ENCODE peak calls at places on chromosomes 7 and 10, in five cellular contexts. T is AG04450, I is thoracic aorta, U is cardiac muscle cell, M is sigmoid colon. P is an unnamed sample.

GRCh38 chr7:44348300-44348699 is 22.9 kb upstream of the CAMK2B start:
- DNase-seq in I (no peak), M (no peak), T (peak), U (peak), P (no peak)

GRCh38 chr10:26841733-26842317 is 18.9 kb downstream of the ABI1 start:
- DNase-seq in T (no peak), I (no peak), U (no peak), M (no peak), P (no peak)

GRCh38 chr10:4013651-4014085 is 228.7 kb upstream of the KLF6 start:
- DNase-seq in T (no peak), U (no peak), I (no peak), M (no peak), P (no peak)

GRCh38 chr10:33381897-33382578 is 47.6 kb upstream of the NRP1 start:
- DNase-seq in I (no peak), M (no peak), T (peak), U (no peak), P (no peak)

GRCh38 chr7:90540406-90540805 is 55.7 kb upstream of the CDK14 start:
- DNase-seq in U (no peak), M (no peak), T (no peak), I (no peak), P (no peak)

GRCh38 chr10:98338318-98338717 is 70.3 kb upstream of the LOXL4 start:
- DNase-seq in U (no peak), M (no peak), I (no peak), T (no peak), P (no peak)

GRCh38 chr10:92699518-92700272 is 9.9 kb downstream of the HHEX start:
- DNase-seq in I (no peak), M (no peak), T (no peak), U (peak), P (no peak)

GRCh38 chr7:157457355-157458253 is 120.8 kb downstream of the DNAJB6 start:
- DNase-seq in M (no peak), U (no peak), T (no peak), I (no peak), P (peak)

GRCh38 chr7:129829677-129830631 is 122.8 kb downstream of the UBE2H start:
- DNase-seq in M (peak), I (no peak), T (peak), U (peak), P (peak)

GRCh38 chr7:41481353-41481752 is 221.5 kb downstream of the INHBA start:
- DNase-seq in M (no peak), I (no peak), T (peak), U (no peak), P (no peak)

GRCh38 chr7:41478187-41478586 is 224.7 kb downstream of the INHBA start:
- DNase-seq in T (no peak), I (no peak), U (no peak), M (no peak), P (no peak)

GRCh38 chr7:41472427-41473125 is 230.3 kb downstream of the INHBA start:
- DNase-seq in I (no peak), T (no peak), M (no peak), U (no peak), P (no peak)

GRCh38 chr7:41476117-41476803 is 226.6 kb downstream of the INHBA start:
- DNase-seq in I (no peak), M (no peak), T (no peak), U (no peak), P (no peak)
- TF ChIP-seq CTCF in I (no peak), M (no peak), T (peak), U (no peak), P (no peak)

GRCh38 chr7:128103498-128104108 is 72.4 kb upstream of the LRRC4 start:
- DNase-seq in T (no peak), U (no peak), M (no peak), I (no peak), P (no peak)

GRCh38 chr7:128106840-128107239 is 75.6 kb upstream of the LRRC4 start:
- DNase-seq in I (no peak), M (peak), U (no peak), T (no peak), P (no peak)

GRCh38 chr7:128105228-128106022 is 74.2 kb upstream of the LRRC4 start:
- DNase-seq in M (peak), U (no peak), T (no peak), I (no peak), P (no peak)

GRCh38 chr7:128102490-128103291 is 71.5 kb upstream of the LRRC4 start:
- DNase-seq in I (no peak), M (no peak), U (no peak), T (no peak), P (no peak)

GRCh38 chr7:128104109-128104742 is 73.0 kb upstream of the LRRC4 start:
- DNase-seq in U (no peak), T (no peak), M (no peak), I (no peak), P (no peak)
- H3K27ac ChIP-seq in U (no peak), T (no peak), M (no peak), I (no peak), P (no peak)

GRCh38 chr10:101217450-101218281 is 11.6 kb downstream of the LBX1 start:
- DNase-seq in I (no peak), M (no peak), T (no peak), U (peak), P (no peak)
- TF ChIP-seq CTCF in I (no peak), M (no peak), T (peak), U (peak), P (no peak)

DNA sequence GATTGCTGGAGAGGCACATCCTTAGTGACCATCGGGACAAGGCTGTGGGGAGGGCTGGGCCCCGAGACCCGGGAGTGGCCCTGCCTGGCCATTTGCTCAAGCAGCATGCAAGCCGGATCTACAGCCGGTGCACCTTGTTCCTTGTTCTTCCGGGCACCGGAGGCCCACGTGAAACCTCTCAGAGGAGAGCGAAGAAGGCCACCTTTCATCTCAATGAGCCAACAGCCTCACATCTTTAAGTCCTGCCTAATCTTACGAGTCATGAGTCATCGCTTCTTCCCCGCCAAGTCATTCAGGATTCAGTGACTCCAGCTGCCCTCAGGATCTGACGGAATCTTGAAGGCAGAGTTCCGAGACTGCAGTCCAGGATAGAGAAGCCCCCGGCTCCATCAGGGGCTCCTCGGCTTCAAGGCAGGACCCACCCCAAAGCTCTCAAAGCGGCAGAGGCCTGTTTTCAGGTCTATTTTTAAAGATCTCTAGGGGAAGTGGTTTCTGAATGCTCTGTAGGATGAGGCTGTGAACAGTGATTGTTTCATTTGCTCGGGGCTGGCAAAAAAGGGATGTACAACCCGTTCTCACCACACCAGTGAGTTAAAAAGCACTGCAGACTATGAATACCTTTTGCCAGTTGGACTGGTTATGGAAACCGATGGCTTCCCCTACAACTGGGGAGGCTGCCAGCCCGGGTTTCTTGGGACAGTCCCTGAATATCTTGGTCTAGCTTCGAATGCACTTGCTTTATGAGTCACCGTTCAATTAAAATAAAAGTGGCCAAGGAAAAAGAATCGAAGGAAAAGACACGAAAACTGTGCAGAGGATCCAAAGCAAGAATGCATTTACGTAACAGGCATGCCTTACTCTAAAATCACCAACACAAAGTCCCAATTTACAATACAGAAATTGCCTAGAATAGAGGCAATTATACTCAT is 57.2 kb upstream of the ECHDC3 start:
- DNase-seq in I (peak), T (peak), M (peak), U (no peak), P (peak)
- H3K27ac ChIP-seq in I (peak), T (peak), M (peak), U (peak), P (peak)

DNA sequence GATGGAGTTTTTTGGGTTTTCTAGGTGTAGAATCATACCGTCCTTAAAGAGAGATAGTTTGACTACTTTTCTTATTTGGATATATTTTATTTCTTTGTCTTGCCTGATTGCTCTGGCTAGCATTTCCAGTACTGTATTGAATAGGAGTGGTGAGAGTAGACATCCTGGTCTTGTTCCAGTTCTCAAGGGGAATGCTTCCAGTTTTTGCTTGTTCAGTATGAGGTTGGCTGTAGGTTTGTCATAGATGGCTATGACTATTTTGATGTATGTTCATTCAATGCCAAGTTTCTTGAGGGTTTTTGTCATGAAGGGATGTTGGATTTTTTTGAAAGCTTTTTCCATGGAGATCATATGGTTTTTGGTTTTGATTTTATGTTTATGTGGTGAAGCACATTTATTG is 676.9 kb downstream of the SUGCT start:
- DNase-seq in T (no peak), I (no peak), U (no peak), M (no peak), P (no peak)
- TF ChIP-seq CTCF in T (no peak), I (no peak), U (no peak), M (no peak), P (no peak)

GRCh38 chr10:84176836-84177474 is 3.4 kb downstream of the GPR15LG start:
- DNase-seq in T (no peak), M (no peak), I (no peak), U (no peak), P (no peak)

GRCh38 chr10:84176351-84176750 is 2.8 kb downstream of the GPR15LG start:
- DNase-seq in I (no peak), U (no peak), T (no peak), M (no peak), P (no peak)

GRCh38 chr10:84177541-84178386 is 4.2 kb downstream of the GPR15LG start:
- DNase-seq in I (no peak), T (no peak), M (no peak), U (no peak), P (no peak)

GRCh38 chr10:84173543-84173942 is at the start of gene GPR15LG:
- DNase-seq in T (no peak), U (no peak), M (no peak), I (no peak), P (no peak)

GRCh38 chr10:84175436-84175835 is 1.8 kb downstream of the GPR15LG start:
- DNase-seq in M (no peak), U (no peak), I (no peak), T (no peak), P (no peak)
- H3K27ac ChIP-seq in M (no peak), U (no peak), I (no peak), T (no peak), P (no peak)

GRCh38 chr10:113679463-113680171 is at the start of gene CASP7:
- DNase-seq in I (peak), U (peak), M (peak), T (peak), P (peak)
- TF ChIP-seq CTCF in I (no peak), U (no peak), M (no peak), T (no peak), P (no peak)

DNA sequence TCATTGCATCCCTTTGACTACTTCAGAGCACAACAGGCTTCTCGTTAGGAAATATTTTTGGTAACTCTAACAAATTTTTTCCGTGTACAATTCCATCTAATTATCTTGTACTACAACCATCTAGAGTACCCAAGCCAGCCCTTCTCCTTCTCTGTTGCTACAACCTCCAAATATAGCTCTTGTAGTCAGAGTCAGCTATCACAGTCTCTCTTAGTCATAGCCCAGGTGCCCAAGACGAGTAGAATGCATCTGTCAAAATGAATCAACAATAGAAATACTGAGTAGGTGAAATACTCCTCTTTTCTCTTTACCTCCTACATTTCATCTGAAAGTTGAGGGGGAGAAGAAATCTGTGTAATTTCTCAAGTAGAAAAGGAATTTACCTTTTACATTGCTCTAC is 74.0 kb downstream of the INHBA start:
- DNase-seq in T (no peak), M (no peak), I (no peak), U (peak), P (no peak)
- H3K27ac ChIP-seq in T (no peak), M (no peak), I (no peak), U (peak), P (no peak)

GRCh38 chr7:12519682-12520009 is 50.9 kb upstream of the SCIN start:
- DNase-seq in I (no peak), U (no peak), T (no peak), M (no peak), P (no peak)

GRCh38 chr7:12517451-12517850 is 53.1 kb upstream of the SCIN start:
- DNase-seq in M (no peak), U (no peak), T (no peak), I (no peak), P (no peak)

GRCh38 chr7:12524794-12525386 is 45.6 kb upstream of the SCIN start:
- DNase-seq in U (peak), M (no peak), T (peak), I (no peak), P (no peak)

DNA sequence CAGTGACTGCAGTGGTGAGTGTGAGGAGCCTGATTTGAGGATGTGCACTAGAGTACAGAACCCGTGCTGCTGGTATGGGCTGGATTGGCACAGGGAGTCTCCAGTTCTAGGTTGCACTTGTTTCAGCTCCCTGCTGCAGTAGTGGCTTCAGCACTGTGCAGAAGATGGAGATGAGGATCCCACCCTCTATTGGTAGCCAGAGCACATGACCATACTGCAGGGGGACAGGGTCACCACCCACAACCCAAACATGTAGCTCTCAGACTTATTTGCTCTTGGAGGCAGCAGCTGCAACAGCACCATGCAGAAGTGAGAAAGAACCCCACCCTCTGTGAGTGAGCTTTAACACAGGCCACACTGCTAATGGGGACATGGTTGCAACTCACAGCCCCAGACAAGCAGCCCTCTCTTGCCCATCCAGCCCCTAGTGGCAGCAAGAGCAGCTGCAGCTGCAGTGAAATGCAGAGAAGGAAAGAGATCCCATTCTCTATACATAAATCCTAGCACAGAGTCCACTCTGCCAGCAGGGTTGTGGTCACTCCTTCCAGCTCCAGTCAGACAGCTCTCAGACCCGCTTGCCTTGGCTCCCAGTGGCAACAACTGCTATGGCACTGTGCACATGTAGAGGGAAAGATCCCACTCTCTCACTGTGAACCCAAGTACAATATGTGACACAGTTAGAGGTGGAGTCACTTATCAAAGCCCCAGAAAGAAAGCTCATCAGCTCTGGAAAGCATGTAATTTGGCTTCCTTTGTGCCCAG is 51.4 kb upstream of the SCIN start:
- DNase-seq in U (peak), T (no peak), I (no peak), M (no peak), P (no peak)
- TF ChIP-seq CTCF in U (peak), T (peak), I (no peak), M (no peak), P (no peak)

DNA sequence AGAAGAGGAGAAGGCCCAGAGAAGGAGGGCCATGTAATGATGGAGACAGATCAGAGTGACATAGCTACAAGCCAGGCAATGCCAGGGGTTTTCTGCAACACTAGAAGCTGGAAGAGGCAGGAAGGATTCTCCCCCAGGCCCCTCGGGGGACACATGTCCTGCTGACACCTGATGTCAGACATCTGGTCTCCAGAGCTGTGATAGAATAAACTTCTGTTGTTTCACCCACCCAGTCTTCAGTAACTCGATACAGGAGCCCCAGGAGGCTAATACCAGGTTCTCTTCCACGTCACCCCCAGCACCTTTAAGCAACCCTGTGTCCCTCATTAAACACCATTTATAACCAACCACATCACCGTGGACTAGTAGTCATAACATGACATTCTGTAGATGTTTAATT is 94.9 kb downstream of the TMEM130 start:
- DNase-seq in I (no peak), T (no peak), M (no peak), U (no peak), P (no peak)
- H3K27ac ChIP-seq in I (no peak), T (no peak), M (no peak), U (no peak), P (no peak)